ENCODE peak calls at places on chromosomes 12 and 14, in four cellular contexts. D is astrocyte of the spinal cord, S is breast epithelium, X is Calu3. P is an unnamed sample.

GRCh38 chr12:2301531-2302461 is 249.0 kb downstream of the CACNA1C start:
- DNase-seq in S (no peak), D (peak), X (no peak), P (no peak)

GRCh38 chr12:42140901-42141300 is 3.8 kb downstream of the GXYLT1 start:
- DNase-seq in X (peak), S (no peak), D (peak), P (no peak)

GRCh38 chr12:111503116-111503515 is 96.0 kb downstream of the ATXN2 start:
- DNase-seq in S (no peak), D (no peak), X (no peak), P (peak)

GRCh38 chr12:132593938-132594358 is 16.4 kb downstream of the LRCOL1 start:
- DNase-seq in X (peak), S (peak), D (peak), P (peak)

GRCh38 chr12:123253606-123254459 is 17.8 kb downstream of the CDK2AP1 start:
- DNase-seq in D (no peak), S (no peak), X (no peak), P (peak)

GRCh38 chr14:58749066-58749669 is 111.4 kb downstream of the DACT1 start:
- DNase-seq in S (no peak), D (peak), X (peak), P (no peak)

GRCh38 chr12:56723889-56724659 is 1.0 kb downstream of the NACA start:
- DNase-seq in D (peak), X (no peak), S (peak), P (no peak)

GRCh38 chr12:89082354-89082753 is 269.9 kb downstream of the DUSP6 start:
- DNase-seq in S (no peak), D (peak), X (no peak), P (no peak)

GRCh38 chr12:101299931-101300330 is 20.0 kb downstream of the UTP20 start:
- DNase-seq in S (no peak), X (peak), D (no peak), P (no peak)

GRCh38 chr14:99915305-99916090 is 122.3 kb downstream of the EML1 start:
- DNase-seq in X (no peak), S (no peak), D (no peak), P (no peak)

GRCh38 chr12:44019118-44019517 is 183.2 kb downstream of the TMEM117 start:
- DNase-seq in S (no peak), X (no peak), D (no peak), P (no peak)

GRCh38 chr12:2118061-2118460 is 65.3 kb downstream of the CACNA1C start:
- DNase-seq in X (no peak), D (no peak), S (no peak), P (no peak)

GRCh38 chr12:119156401-119156800 is 22.3 kb upstream of the HSPB8 start:
- DNase-seq in D (no peak), S (no peak), X (no peak), P (no peak)

GRCh38 chr12:15603461-15604085 is 185.6 kb downstream of the EPS8 start:
- DNase-seq in X (no peak), S (no peak), D (no peak), P (no peak)

GRCh38 chr12:6816598-6816997 is 5.0 kb upstream of the GPR162 start:
- DNase-seq in S (no peak), X (no peak), D (no peak), P (no peak)

GRCh38 chr14:61561144-61561543 is 134.2 kb upstream of the HIF1A start:
- DNase-seq in X (no peak), D (no peak), S (no peak), P (no peak)

GRCh38 chr12:71972441-71973074 is 33.9 kb downstream of the TPH2 start:
- DNase-seq in X (peak), D (no peak), S (no peak), P (no peak)

GRCh38 chr12:56632701-56633464 is 2.8 kb upstream of the BAZ2A start:
- DNase-seq in X (no peak), D (no peak), S (no peak), P (no peak)

GRCh38 chr14:95918466-95918865 is 41.8 kb downstream of the TUNAR start:
- DNase-seq in S (no peak), D (no peak), X (no peak), P (no peak)

GRCh38 chr12:30533518-30533917 is 162.2 kb downstream of the IPO8 start:
- DNase-seq in S (no peak), X (no peak), D (no peak), P (no peak)

GRCh38 chr14:86055512-86055911 is 525.6 kb downstream of the FLRT2 start:
- DNase-seq in S (no peak), X (no peak), D (peak), P (no peak)

GRCh38 chr12:112170376-112170775 is 45.0 kb downstream of the TRAFD1 start:
- DNase-seq in S (no peak), D (peak), X (peak), P (no peak)

GRCh38 chr14:61525293-61526011 is 169.9 kb upstream of the HIF1A start:
- DNase-seq in D (peak), S (peak), X (peak), P (no peak)

GRCh38 chr14:99476864-99477263 is 3.8 kb downstream of the SETD3 start:
- DNase-seq in D (no peak), S (no peak), X (no peak), P (no peak)

GRCh38 chr14:93430889-93431670 is at the start of gene UNC79:
- DNase-seq in S (no peak), X (no peak), D (no peak), P (peak)

GRCh38 chr14:72801841-72802587 is 91.9 kb downstream of the DPF3 start:
- DNase-seq in S (no peak), X (no peak), D (no peak), P (no peak)

GRCh38 chr12:49055092-49055491 is 5.5 kb downstream of the KMT2D start:
- DNase-seq in S (no peak), D (no peak), X (no peak), P (no peak)

GRCh38 chr12:26614217-26614616 is 218.8 kb downstream of the ITPR2 start:
- DNase-seq in S (no peak), D (no peak), X (peak), P (no peak)

GRCh38 chr14:87160964-87161363 is 832.0 kb downstream of the GALC start:
- DNase-seq in X (no peak), S (no peak), D (no peak), P (no peak)

GRCh38 chr14:59187802-59188460 is 536 bp upstream of the DAAM1 start:
- DNase-seq in D (no peak), S (peak), X (no peak), P (no peak)

GRCh38 chr14:95903616-95904107 is 27.0 kb downstream of the TUNAR start:
- DNase-seq in S (no peak), X (no peak), D (no peak), P (no peak)

GRCh38 chr12:62328296-62328921 is 68.2 kb downstream of the USP15 start:
- DNase-seq in S (no peak), D (no peak), X (no peak), P (no peak)

GRCh38 chr14:75051556-75051899 is 261 bp upstream of the MLH3 start:
- DNase-seq in S (no peak), X (no peak), D (no peak), P (no peak)

GRCh38 chr12:49877066-49877465 is 26.6 kb downstream of the FAIM2 start:
- DNase-seq in D (no peak), X (no peak), S (no peak), P (no peak)

GRCh38 chr14:26856832-26857508 is 259.1 kb upstream of the NOVA1 start:
- DNase-seq in D (no peak), S (no peak), X (no peak), P (no peak)

GRCh38 chr14:63388766-63389431 is 70.2 kb upstream of the GPHB5 start:
- DNase-seq in X (peak), S (no peak), D (peak), P (no peak)

GRCh38 chr12:105330938-105331804 is 680 bp downstream of the C12orf75 start:
- DNase-seq in D (peak), X (peak), S (no peak), P (no peak)

GRCh38 chr12:64083285-64084210 is 138.5 kb downstream of the KICS2 start:
- DNase-seq in X (no peak), S (peak), D (peak), P (no peak)

GRCh38 chr14:56555921-56556570 is 23.6 kb upstream of the TMEM260 start:
- DNase-seq in S (no peak), D (peak), X (no peak), P (no peak)

GRCh38 chr14:36217732-36218131 is 41.2 kb upstream of the PTCSC3 start:
- DNase-seq in X (peak), S (no peak), D (no peak), P (no peak)

GRCh38 chr14:36215217-36215598 is 38.7 kb upstream of the PTCSC3 start:
- DNase-seq in D (no peak), X (no peak), S (no peak), P (no peak)

GRCh38 chr14:36214476-36215216 is 38.1 kb upstream of the PTCSC3 start:
- DNase-seq in X (no peak), S (no peak), D (no peak), P (no peak)

GRCh38 chr14:36212987-36213386 is 36.5 kb upstream of the PTCSC3 start:
- DNase-seq in S (no peak), X (no peak), D (no peak), P (no peak)

DNA sequence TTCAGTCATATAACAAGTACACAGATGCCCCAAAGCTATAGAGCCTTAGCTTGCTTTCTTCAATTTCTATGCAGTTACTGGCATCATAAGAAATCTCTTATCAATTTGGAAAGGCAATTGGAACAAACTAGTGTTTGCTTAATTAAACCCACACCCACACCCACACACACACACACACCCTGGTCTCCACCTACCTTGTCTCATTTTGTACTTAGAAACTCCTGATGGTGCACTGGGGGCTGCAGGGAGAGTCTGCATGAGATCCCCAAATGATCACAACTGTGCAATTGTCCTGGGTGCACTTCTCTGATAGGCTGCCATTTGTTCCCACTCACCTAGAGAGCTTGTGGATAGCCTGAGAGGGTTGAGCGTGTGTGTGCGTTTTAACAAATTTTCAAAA is 40.5 kb upstream of the PTCSC3 start:
- DNase-seq in S (no peak), D (no peak), X (no peak), P (no peak)
- TF ChIP-seq CTCF in S (no peak), D (no peak), X (no peak), P (no peak)

GRCh38 chr12:102417055-102417454 is 63.3 kb downstream of the IGF1 start:
- DNase-seq in D (no peak), S (no peak), X (no peak), P (no peak)
- TF ChIP-seq CTCF in D (no peak), S (no peak), X (no peak), P (no peak)

GRCh38 chr12:65100140-65100539 is 21.0 kb downstream of the WIF1 start:
- DNase-seq in S (no peak), D (no peak), X (peak), P (no peak)
- TF ChIP-seq CTCF in S (no peak), D (peak), X (peak), P (peak)

DNA sequence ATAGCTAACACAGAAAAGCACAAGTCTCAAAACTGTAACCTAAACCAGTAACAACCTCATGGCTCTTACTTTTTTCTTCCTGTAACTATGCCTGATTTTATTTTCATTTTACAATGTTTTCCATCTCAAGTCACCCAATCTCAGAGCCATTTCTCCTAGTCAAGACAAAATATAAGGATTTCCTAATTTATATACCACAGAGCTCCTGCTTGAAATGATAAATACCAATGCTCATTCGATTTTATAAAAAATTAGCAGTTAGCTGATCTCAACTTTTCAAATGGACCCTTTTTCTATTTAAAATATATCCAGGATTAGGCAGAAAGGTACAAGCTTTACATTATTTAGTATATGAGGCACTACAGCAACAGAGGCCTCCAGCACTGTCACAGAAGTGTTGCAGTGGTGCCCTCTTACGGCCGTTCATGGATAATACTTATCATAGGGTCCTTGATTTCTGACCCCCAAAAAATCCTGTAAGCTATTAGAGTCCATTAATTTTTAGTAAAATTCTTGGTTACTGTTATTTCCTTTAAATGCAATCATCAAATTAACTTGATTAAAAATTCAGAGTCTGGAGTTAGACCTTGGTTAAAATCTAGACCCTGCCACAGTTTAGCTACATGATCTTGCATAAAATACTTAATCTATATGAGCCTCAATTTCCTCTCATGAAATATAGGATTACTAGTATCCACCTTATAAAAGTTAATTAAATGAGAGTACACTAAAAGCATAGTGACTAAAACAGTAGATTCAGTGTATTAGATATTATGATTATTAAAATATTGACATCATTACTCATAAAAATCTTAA is 68.3 kb downstream of the SEC23A start:
- DNase-seq in X (no peak), S (no peak), D (peak), P (no peak)
- TF ChIP-seq CTCF in X (no peak), S (no peak), D (peak), P (no peak)

GRCh38 chr12:67651380-67651695 is 2.8 kb downstream of the DYRK2 start:
- DNase-seq in D (peak), X (peak), S (no peak), P (no peak)
- TF ChIP-seq CTCF in D (peak), X (peak), S (no peak), P (no peak)

GRCh38 chr12:130281157-130281799 is 56.4 kb upstream of the PIWIL1 start:
- DNase-seq in S (no peak), D (no peak), X (no peak), P (peak)
- TF ChIP-seq CTCF in S (no peak), D (peak), X (peak), P (peak)

DNA sequence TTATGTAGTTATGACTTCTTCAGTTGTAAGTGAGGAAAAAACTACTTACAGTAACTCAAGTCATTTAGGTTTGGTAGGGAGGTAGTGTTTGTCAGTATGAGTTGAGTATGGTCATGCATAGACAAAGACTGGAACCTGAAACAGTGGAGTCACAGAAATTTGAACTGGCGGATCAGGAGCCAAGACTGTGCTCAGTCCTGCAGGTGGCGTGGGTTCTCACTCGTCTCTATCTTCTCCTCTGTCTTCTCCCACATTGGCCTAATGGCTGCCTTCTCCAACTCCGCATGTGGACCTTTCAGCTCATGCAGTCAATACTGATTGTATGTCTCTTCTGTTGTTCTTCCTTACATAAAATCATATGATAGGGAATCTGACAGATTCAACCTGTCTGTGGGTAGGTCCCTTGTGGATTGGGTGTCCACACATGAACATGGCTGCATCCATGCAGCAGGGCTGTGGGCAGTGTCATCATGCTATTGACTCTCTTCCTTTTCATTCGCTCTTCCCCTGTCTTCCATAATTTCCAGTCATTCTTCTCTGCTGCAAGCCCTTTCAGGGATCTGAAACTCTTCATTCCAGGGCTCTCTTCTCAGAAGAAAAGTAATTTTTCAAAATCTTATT is 78.8 kb upstream of the NEDD1 start:
- DNase-seq in X (no peak), D (no peak), S (no peak), P (no peak)
- TF ChIP-seq CTCF in X (no peak), D (no peak), S (no peak), P (no peak)

GRCh38 chr12:113368331-113368730 is 9.9 kb downstream of the PLBD2 start:
- DNase-seq in X (no peak), S (no peak), D (no peak), P (no peak)

GRCh38 chr12:113366827-113367226 is 8.4 kb downstream of the PLBD2 start:
- DNase-seq in D (no peak), X (no peak), S (no peak), P (no peak)

GRCh38 chr12:113370923-113371682 is 12.7 kb downstream of the PLBD2 start:
- DNase-seq in D (no peak), S (no peak), X (no peak), P (no peak)

GRCh38 chr12:113371808-113372207 is 13.4 kb downstream of the PLBD2 start:
- DNase-seq in X (no peak), D (no peak), S (no peak), P (no peak)

GRCh38 chr12:113369391-113369790 is 11.0 kb downstream of the PLBD2 start:
- DNase-seq in X (no peak), S (no peak), D (no peak), P (peak)
- TF ChIP-seq CTCF in X (no peak), S (no peak), D (no peak), P (no peak)

GRCh38 chr14:89418976-89419375 is 1.9 kb upstream of the FOXN3 start:
- DNase-seq in D (no peak), X (no peak), S (no peak), P (no peak)
- TF ChIP-seq CTCF in D (no peak), X (no peak), S (no peak), P (no peak)